ENCODE peak calls at places on chromosomes 4 and X, in six cellular contexts. W, P, M, L, A and K are unnamed samples. For H3K36me3, the result is how much of the 10 kb centered on the place peaks cover.

GRCh38 chrX:149881081-149881711 is at the start of gene MAGEA8:
- DNase-seq in P (no peak), A (no peak), M (no peak), W (no peak), L (no peak), K (no peak)

GRCh38 chrX:47564438-47565085 is 3.6 kb downstream of the ARAF start:
- DNase-seq in A (no peak), L (no peak), P (no peak), W (no peak), M (no peak), K (no peak)

GRCh38 chrX:16213970-16214369 is 46.7 kb downstream of the MAGEB17 start:
- DNase-seq in L (no peak), A (no peak), P (no peak), W (no peak), M (no peak), K (no peak)

GRCh38 chr4:8915201-8916200 is 43.9 kb upstream of the HMX1 start:
- DNase-seq in W (peak), M (no peak), A (no peak), P (no peak), L (no peak), K (no peak)

GRCh38 chrX:68920541-68920940 is 91.7 kb downstream of the EFNB1 start:
- DNase-seq in P (peak), W (peak), M (peak), L (no peak), A (peak), K (no peak)

GRCh38 chr4:88569944-88570455 is 22.3 kb upstream of the HERC3 start:
- DNase-seq in M (no peak), P (no peak), L (no peak), A (no peak), W (no peak), K (no peak)

GRCh38 chr4:2859514-2859913 is 15.9 kb downstream of the ADD1 start:
- DNase-seq in M (no peak), W (no peak), P (no peak), A (no peak), L (no peak), K (no peak)

GRCh38 chrX:10174810-10175209 is 18.0 kb downstream of the CLCN4 start:
- DNase-seq in A (no peak), W (no peak), L (peak), M (no peak), P (no peak), K (peak)

GRCh38 chrX:68193234-68193633 is 240.1 kb downstream of the OPHN1 start:
- DNase-seq in W (no peak), P (no peak), L (no peak), M (no peak), A (no peak), K (no peak)

GRCh38 chr4:169407217-169407845 is 136.6 kb upstream of the SH3RF1 start:
- DNase-seq in P (peak), A (peak), M (no peak), L (no peak), W (no peak), K (no peak)

GRCh38 chr4:156693557-156693956 is 278.0 kb downstream of the PDGFC start:
- DNase-seq in A (no peak), L (no peak), P (no peak), M (no peak), W (no peak), K (no peak)

GRCh38 chr4:88690355-88690754 is 7.3 kb downstream of the NAP1L5 start:
- DNase-seq in L (peak), P (no peak), A (peak), M (no peak), W (no peak), K (peak)

GRCh38 chr4:165738571-165738970 is 134.5 kb upstream of the TLL1 start:
- DNase-seq in M (no peak), L (no peak), W (no peak), P (no peak), A (no peak), K (peak)

GRCh38 chr4:8080754-8081065 is 77.9 kb downstream of the ABLIM2 start:
- DNase-seq in A (no peak), P (no peak), W (no peak), L (no peak), M (peak), K (no peak)

GRCh38 chr4:54067163-54067562 is 2.8 kb upstream of the CHIC2 start:
- DNase-seq in M (peak), A (peak), W (peak), L (no peak), P (peak), K (peak)

GRCh38 chr4:83075696-83076095 is 38.8 kb downstream of the PLAC8 start:
- DNase-seq in P (no peak), W (no peak), L (no peak), M (no peak), A (peak), K (no peak)

GRCh38 chr4:61200991-61201526 is 933 bp downstream of the ADGRL3 start:
- DNase-seq in L (peak), W (no peak), M (no peak), A (peak), P (no peak), K (no peak)

GRCh38 chr4:153971878-153972277 is 183.0 kb upstream of the SFRP2 start:
- DNase-seq in M (no peak), P (no peak), W (no peak), L (no peak), A (no peak), K (no peak)

GRCh38 chr4:6019316-6020263 is 1.4 kb upstream of the C4orf50 start:
- DNase-seq in W (no peak), L (peak), A (peak), M (no peak), P (peak), K (peak)

GRCh38 chrX:153571159-153571908 is 27.6 kb downstream of the CCNQ start:
- DNase-seq in A (no peak), W (no peak), L (no peak), P (no peak), M (no peak), K (no peak)

GRCh38 chr4:14566518-14566917 is 435.8 kb upstream of the CPEB2 start:
- DNase-seq in L (peak), A (peak), W (no peak), P (no peak), M (no peak), K (no peak)

GRCh38 chrX:107935200-107935599 is 47.0 kb downstream of the TEX13B start:
- DNase-seq in L (peak), A (peak), M (no peak), W (no peak), P (no peak), K (peak)

GRCh38 chr4:48815483-48815882 is 15.4 kb upstream of the OCIAD1 start:
- DNase-seq in M (no peak), W (no peak), P (no peak), L (no peak), A (no peak), K (peak)

GRCh38 chrX:20059467-20060128 is 57.1 kb downstream of the MAP7D2 start:
- DNase-seq in W (no peak), P (no peak), L (no peak), A (no peak), M (no peak), K (peak)

GRCh38 chr4:176782794-176783193 is 9.9 kb downstream of the VEGFC start:
- DNase-seq in L (no peak), M (no peak), A (no peak), P (no peak), W (no peak), K (no peak)

GRCh38 chr4:80611366-80611765 is 275.8 kb downstream of the CFAP299 start:
- DNase-seq in M (no peak), P (no peak), L (no peak), A (no peak), W (no peak), K (no peak)

GRCh38 chr4:80619070-80619674 is 283.6 kb downstream of the CFAP299 start:
- DNase-seq in L (no peak), M (no peak), A (peak), W (no peak), P (no peak), K (peak)

GRCh38 chr4:80614319-80614718 is 278.8 kb downstream of the CFAP299 start:
- DNase-seq in P (no peak), L (no peak), W (no peak), A (no peak), M (no peak), K (no peak)

GRCh38 chr4:80610845-80611244 is 275.3 kb downstream of the CFAP299 start:
- DNase-seq in A (peak), L (peak), M (no peak), P (no peak), W (no peak), K (peak)

DNA sequence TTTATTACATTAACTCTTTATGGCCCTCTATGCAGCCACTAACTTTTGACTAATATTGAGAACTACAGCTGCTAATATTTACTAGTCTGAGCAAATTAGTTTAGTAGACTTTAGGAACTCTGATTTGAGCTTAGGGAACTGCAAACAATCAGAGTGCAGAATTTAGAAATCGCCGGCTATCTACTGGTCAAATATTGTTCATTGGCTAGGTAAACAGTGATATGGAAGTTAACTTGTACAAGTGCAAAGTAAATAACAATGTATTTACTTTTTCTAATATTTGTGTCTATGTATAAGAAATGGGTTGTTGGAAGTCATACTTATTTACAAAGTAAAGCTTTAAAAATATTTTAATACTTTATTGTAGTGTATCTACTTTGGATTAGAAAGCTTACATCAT is 279.6 kb downstream of the CFAP299 start:
- DNase-seq in A (no peak), L (no peak), W (no peak), P (no peak), M (no peak), K (no peak)
- TF ChIP-seq CTCF in A (no peak), L (no peak), W (no peak), P (no peak), M (no peak), K (no peak)

DNA sequence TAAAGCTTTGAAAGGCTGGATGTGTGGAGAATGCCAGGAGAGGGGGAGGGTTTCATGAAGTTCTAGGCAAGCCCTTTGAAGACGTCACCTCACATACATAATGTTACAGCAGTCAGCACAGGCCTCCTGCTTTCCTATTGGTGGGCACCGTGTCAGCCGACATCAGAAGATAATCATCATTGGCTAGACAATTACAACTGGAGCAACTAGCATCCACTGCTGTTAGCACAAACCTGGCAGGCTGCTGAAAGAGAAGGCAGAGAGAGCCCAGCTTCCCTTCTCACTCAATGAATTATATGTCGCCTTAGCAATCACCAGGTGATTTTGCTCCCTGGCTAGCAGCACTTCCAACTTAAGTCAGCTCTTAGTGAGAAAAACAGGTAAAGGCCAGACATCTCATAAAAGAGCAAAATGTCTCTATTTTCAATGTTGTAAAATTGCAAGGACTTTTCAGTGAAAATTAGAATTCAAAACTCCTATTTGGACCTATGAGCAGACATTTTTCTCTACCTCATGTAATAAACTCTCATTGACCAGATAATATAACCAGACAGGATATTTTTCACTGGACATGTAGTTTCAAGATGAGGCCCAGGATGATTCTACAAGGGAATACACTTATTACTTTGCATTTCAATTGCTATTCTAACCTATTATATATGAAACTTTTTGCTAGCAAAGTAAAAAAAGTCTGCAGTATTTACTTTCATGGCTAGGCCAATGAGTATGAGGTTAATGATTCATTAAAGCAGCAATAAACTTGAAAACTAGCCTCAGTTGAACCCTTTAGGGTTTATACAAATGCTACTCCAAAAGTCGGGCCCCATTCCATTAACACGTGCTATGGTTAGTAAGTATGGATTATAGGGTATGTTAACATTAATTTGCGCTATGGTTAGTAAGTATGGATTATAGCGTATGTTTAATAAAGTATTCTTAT is 4.3 kb downstream of the ELOVL6 start:
- DNase-seq in L (peak), A (peak), P (peak), W (peak), M (peak), K (peak)
- H3K4me3 ChIP-seq in L (no peak), A (no peak), P (no peak), W (no peak), M (no peak), K (no peak)

GRCh38 chrX:37809970-37810369 is 30.1 kb downstream of the CYBB start:
- DNase-seq in P (no peak), L (no peak), M (no peak), A (no peak), W (no peak), K (no peak)
- H3K36me3 ChIP-seq in P (under half), L (under half), M (under half), A (under half), W (under half), K (under half)

GRCh38 chr4:108180513-108180912 is 11.8 kb upstream of the LEF1 start:
- DNase-seq in M (no peak), A (no peak), L (no peak), W (no peak), P (no peak), K (no peak)
- TF ChIP-seq CTCF in M (no peak), A (no peak), L (no peak), W (no peak), P (no peak), K (no peak)